ENCODE peak calls at places on chromosome 18, in four cellular contexts. One of them, this sample, is unnamed.

GRCh38 chr18:14919666-14920065 is 171.7 kb downstream of the ANKRD30B start:
- DNase-seq in AG09309: no peak
- DNase-seq in breast epithelium: no peak
- DNase-seq in cardiac muscle cell: no peak
- DNase-seq in this sample: no peak

GRCh38 chr18:70464343-70465114 is 175.7 kb downstream of the SOCS6 start:
- DNase-seq in cardiac muscle cell: peak; percentile 89
- DNase-seq in AG09309: peak; percentile 14
- DNase-seq in breast epithelium: no peak
- DNase-seq in this sample: no peak

GRCh38 chr18:10038268-10038667 is 124.5 kb downstream of the VAPA start:
- DNase-seq in cardiac muscle cell: no peak
- DNase-seq in breast epithelium: no peak
- DNase-seq in AG09309: no peak
- DNase-seq in this sample: no peak

GRCh38 chr18:6601241-6601640 is 128.3 kb upstream of the ARHGAP28 start:
- DNase-seq in cardiac muscle cell: no peak
- DNase-seq in AG09309: no peak
- DNase-seq in breast epithelium: no peak
- DNase-seq in this sample: no peak

GRCh38 chr18:68431922-68432198 is 283.0 kb downstream of the TMX3 start:
- DNase-seq in AG09309: no peak
- DNase-seq in breast epithelium: no peak
- DNase-seq in cardiac muscle cell: no peak
- DNase-seq in this sample: no peak

GRCh38 chr18:74457043-74457742 is at the start of gene DIPK1C:
- DNase-seq in cardiac muscle cell: peak; percentile 13
- DNase-seq in breast epithelium: no peak
- DNase-seq in AG09309: no peak
- DNase-seq in this sample: no peak

GRCh38 chr18:48754993-48755473 is 195.7 kb downstream of the SMAD7 start:
- DNase-seq in breast epithelium: no peak
- DNase-seq in AG09309: no peak
- DNase-seq in cardiac muscle cell: no peak
- DNase-seq in this sample: no peak

GRCh38 chr18:23703057-23703986 is 14.1 kb downstream of the LAMA3 start:
- DNase-seq in cardiac muscle cell: peak; percentile 27
- DNase-seq in AG09309: no peak
- DNase-seq in breast epithelium: no peak
- DNase-seq in this sample: peak; percentile 59

GRCh38 chr18:22283397-22283796 is 114.0 kb downstream of the GATA6 start:
- DNase-seq in cardiac muscle cell: no peak
- DNase-seq in AG09309: no peak
- DNase-seq in breast epithelium: no peak
- DNase-seq in this sample: no peak

GRCh38 chr18:60987963-60988362 is 345.3 kb upstream of the CDH20 start:
- DNase-seq in cardiac muscle cell: no peak
- DNase-seq in AG09309: no peak
- DNase-seq in breast epithelium: no peak
- DNase-seq in this sample: no peak

DNA sequence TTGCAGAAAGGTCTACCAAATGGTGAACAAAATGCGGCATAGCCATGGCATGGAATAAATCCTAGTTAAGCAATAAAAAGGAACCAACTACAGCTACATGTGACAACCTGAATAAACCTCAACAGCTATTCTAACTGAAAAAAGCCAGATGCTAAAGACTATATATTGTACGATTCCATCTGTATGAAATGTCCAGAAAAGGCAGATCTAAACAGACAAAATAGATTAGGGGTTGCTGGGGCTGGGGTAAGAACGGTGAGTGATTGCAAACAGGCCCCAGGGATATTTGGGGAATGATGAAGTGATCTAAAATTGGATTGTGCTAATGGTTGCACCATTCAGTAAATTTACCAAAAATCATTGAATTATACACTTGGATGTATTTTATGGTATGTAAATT is 2.8 kb downstream of the CCDC68 start:
- DNase-seq in cardiac muscle cell: no peak
- DNase-seq in AG09309: no peak
- DNase-seq in breast epithelium: no peak
- DNase-seq in this sample: no peak
- TF ChIP-seq CTCF in cardiac muscle cell: no peak
- TF ChIP-seq CTCF in AG09309: no peak
- TF ChIP-seq CTCF in breast epithelium: no peak
- TF ChIP-seq CTCF in this sample: no peak

DNA sequence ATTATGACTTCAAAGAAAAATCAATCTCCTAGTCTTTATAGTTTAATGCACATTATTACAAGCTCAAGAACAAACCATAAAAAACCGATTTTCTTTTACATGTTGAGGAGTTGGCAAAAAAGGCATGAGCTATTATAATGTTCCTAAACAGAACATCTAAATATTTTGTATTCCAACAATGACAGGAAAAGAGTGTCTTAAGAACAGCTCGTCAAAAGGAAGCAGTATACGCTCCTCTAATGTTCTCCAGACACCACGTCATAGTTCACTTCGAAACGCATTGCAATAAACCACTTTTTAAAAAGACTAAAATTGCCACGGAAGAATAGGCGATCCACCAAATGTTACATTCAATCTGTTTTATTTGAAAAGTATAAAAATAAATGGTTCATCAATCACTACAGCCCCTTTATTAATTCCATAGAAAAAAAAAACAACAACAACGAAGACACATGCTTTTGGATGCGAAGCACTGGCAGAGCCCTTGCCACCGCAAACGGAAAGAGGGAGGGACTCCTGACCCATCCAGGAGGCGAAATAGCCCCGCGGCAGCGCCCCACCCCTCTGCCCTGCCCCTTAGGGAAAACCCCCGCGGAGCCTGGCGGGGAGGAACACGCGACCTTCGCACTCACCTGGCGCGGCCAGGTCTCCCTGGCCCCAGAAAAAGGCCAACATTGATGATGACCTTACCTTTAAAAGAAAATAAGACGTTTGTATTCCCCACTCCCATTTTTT is 45.8 kb downstream of the MBP start:
- DNase-seq in cardiac muscle cell: no peak
- DNase-seq in breast epithelium: no peak
- DNase-seq in AG09309: no peak
- DNase-seq in this sample: no peak
- H3K4me3 ChIP-seq in cardiac muscle cell: peak overlapping the region; percentile 5
- H3K4me3 ChIP-seq in breast epithelium: peak overlapping the region; percentile 28
- H3K4me3 ChIP-seq in AG09309: peak overlapping the region; percentile 35
- H3K4me3 ChIP-seq in this sample: peak overlapping the region; percentile 34

GRCh38 chr18:28740575-28740974 is 563.6 kb upstream of the CDH2 start:
- DNase-seq in cardiac muscle cell: no peak
- DNase-seq in breast epithelium: no peak
- DNase-seq in AG09309: no peak
- DNase-seq in this sample: no peak

GRCh38 chr18:28735731-28736130 is 558.8 kb upstream of the CDH2 start:
- DNase-seq in breast epithelium: no peak
- DNase-seq in cardiac muscle cell: no peak
- DNase-seq in AG09309: peak; percentile 89
- DNase-seq in this sample: no peak

GRCh38 chr18:28736223-28736622 is 559.3 kb upstream of the CDH2 start:
- DNase-seq in AG09309: no peak
- DNase-seq in cardiac muscle cell: no peak
- DNase-seq in breast epithelium: no peak
- DNase-seq in this sample: no peak

DNA sequence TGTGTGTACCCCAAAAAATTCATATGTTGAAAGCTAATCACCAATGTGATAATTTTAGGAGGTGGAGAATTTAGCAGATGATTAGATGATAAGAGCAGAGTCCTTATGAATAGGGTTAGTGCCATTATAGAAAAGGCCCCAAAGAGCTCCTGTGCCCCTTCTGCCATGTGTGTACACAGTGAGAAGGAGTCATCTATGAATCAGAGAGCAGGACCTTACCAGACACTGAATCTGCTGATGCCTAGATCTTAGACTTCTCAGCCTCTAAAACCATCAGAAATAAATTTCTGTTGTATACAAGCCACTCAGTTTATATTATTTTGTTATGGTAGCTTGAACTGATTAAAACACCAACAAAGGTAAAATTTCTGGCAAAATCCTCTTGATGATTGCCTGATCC is 560.0 kb upstream of the CDH2 start:
- DNase-seq in cardiac muscle cell: no peak
- DNase-seq in AG09309: no peak
- DNase-seq in breast epithelium: no peak
- DNase-seq in this sample: no peak
- TF ChIP-seq CTCF in cardiac muscle cell: no peak
- TF ChIP-seq CTCF in AG09309: no peak
- TF ChIP-seq CTCF in breast epithelium: no peak
- TF ChIP-seq CTCF in this sample: no peak

GRCh38 chr18:79576686-79577351 is 102.8 kb upstream of the CTDP1 start:
- DNase-seq in cardiac muscle cell: no peak
- DNase-seq in breast epithelium: peak; percentile 52
- DNase-seq in AG09309: no peak
- DNase-seq in this sample: no peak

GRCh38 chr18:79575891-79576685 is 103.5 kb upstream of the CTDP1 start:
- DNase-seq in cardiac muscle cell: no peak
- DNase-seq in breast epithelium: peak; percentile 67
- DNase-seq in AG09309: no peak
- DNase-seq in this sample: peak; percentile 71

GRCh38 chr18:79572848-79573451 is 106.7 kb upstream of the CTDP1 start:
- DNase-seq in breast epithelium: peak; percentile 6
- DNase-seq in cardiac muscle cell: no peak
- DNase-seq in AG09309: no peak
- DNase-seq in this sample: no peak

GRCh38 chr18:79573921-79574491 is 105.6 kb upstream of the CTDP1 start:
- DNase-seq in cardiac muscle cell: no peak
- DNase-seq in AG09309: no peak
- DNase-seq in breast epithelium: peak; percentile 35
- DNase-seq in this sample: no peak

GRCh38 chr18:79574938-79575525 is 104.6 kb upstream of the CTDP1 start:
- DNase-seq in AG09309: no peak
- DNase-seq in breast epithelium: peak; percentile 24
- DNase-seq in cardiac muscle cell: no peak
- DNase-seq in this sample: no peak
- H3K4me3 ChIP-seq in AG09309: no peak overlapping the region
- H3K4me3 ChIP-seq in breast epithelium: no peak overlapping the region
- H3K4me3 ChIP-seq in cardiac muscle cell: no peak overlapping the region
- H3K4me3 ChIP-seq in this sample: no peak overlapping the region

GRCh38 chr18:1513519-1513918 is 608.8 kb downstream of the ADCYAP1 start:
- DNase-seq in AG09309: no peak
- DNase-seq in breast epithelium: no peak
- DNase-seq in cardiac muscle cell: no peak
- DNase-seq in this sample: no peak
- TF ChIP-seq CTCF in AG09309: no peak
- TF ChIP-seq CTCF in breast epithelium: no peak
- TF ChIP-seq CTCF in cardiac muscle cell: peak; percentile 18
- TF ChIP-seq CTCF in this sample: no peak

GRCh38 chr18:31499157-31499524 is 1.2 kb downstream of the DSG2 start:
- DNase-seq in cardiac muscle cell: no peak
- DNase-seq in breast epithelium: no peak
- DNase-seq in AG09309: no peak
- DNase-seq in this sample: no peak
- H3K4me3 ChIP-seq in cardiac muscle cell: peak overlapping the region; percentile 98
- H3K4me3 ChIP-seq in breast epithelium: peak overlapping the region; percentile 55
- H3K4me3 ChIP-seq in AG09309: no peak overlapping the region
- H3K4me3 ChIP-seq in this sample: no peak overlapping the region

GRCh38 chr18:59650266-59650820 is 46.9 kb downstream of the CCBE1 start:
- DNase-seq in breast epithelium: no peak
- DNase-seq in AG09309: no peak
- DNase-seq in cardiac muscle cell: no peak
- DNase-seq in this sample: no peak

GRCh38 chr18:59646946-59647307 is 50.3 kb downstream of the CCBE1 start:
- DNase-seq in breast epithelium: no peak
- DNase-seq in cardiac muscle cell: no peak
- DNase-seq in AG09309: no peak
- DNase-seq in this sample: no peak

GRCh38 chr18:59649575-59649974 is 47.6 kb downstream of the CCBE1 start:
- DNase-seq in cardiac muscle cell: no peak
- DNase-seq in AG09309: no peak
- DNase-seq in breast epithelium: no peak
- DNase-seq in this sample: no peak

GRCh38 chr18:59643740-59644139 is 53.5 kb downstream of the CCBE1 start:
- DNase-seq in cardiac muscle cell: no peak
- DNase-seq in AG09309: no peak
- DNase-seq in breast epithelium: no peak
- DNase-seq in this sample: no peak

GRCh38 chr18:59646228-59646945 is 50.8 kb downstream of the CCBE1 start:
- DNase-seq in breast epithelium: no peak
- DNase-seq in cardiac muscle cell: no peak
- DNase-seq in AG09309: no peak
- DNase-seq in this sample: no peak
- TF ChIP-seq CTCF in breast epithelium: no peak
- TF ChIP-seq CTCF in cardiac muscle cell: no peak
- TF ChIP-seq CTCF in AG09309: no peak
- TF ChIP-seq CTCF in this sample: peak; percentile 25

DNA sequence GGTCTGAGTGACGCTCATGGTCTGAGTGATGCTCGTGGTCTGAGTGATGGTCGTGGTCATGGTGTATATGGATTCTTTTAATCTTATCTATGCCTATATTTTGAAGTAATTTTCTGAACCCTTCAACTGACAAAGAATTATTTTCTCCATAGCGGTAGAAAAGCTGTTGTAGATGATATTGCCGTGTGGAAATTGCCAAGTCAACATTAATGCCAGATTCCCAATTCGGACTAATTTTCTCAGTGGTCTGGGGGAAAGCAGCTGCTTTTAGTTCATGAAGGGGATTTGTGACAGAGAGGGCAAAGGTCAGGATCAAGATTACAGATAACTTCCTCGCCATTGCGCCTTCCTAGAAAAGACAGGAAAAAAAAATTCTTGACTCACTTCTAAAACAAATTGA is 2.5 kb downstream of the SLC39A6 start:
- DNase-seq in cardiac muscle cell: no peak
- DNase-seq in breast epithelium: no peak
- DNase-seq in AG09309: no peak
- DNase-seq in this sample: no peak
- H3K4me3 ChIP-seq in cardiac muscle cell: no peak overlapping the region
- H3K4me3 ChIP-seq in breast epithelium: no peak overlapping the region
- H3K4me3 ChIP-seq in AG09309: no peak overlapping the region
- H3K4me3 ChIP-seq in this sample: no peak overlapping the region

GRCh38 chr18:25557006-25557405 is 205.0 kb upstream of the ZNF521 start:
- DNase-seq in AG09309: no peak
- DNase-seq in cardiac muscle cell: no peak
- DNase-seq in breast epithelium: no peak
- DNase-seq in this sample: no peak

GRCh38 chr18:25563346-25563745 is 211.4 kb upstream of the ZNF521 start:
- DNase-seq in cardiac muscle cell: no peak
- DNase-seq in AG09309: no peak
- DNase-seq in breast epithelium: no peak
- DNase-seq in this sample: no peak

GRCh38 chr18:25560369-25560768 is 208.4 kb upstream of the ZNF521 start:
- DNase-seq in breast epithelium: no peak
- DNase-seq in cardiac muscle cell: no peak
- DNase-seq in AG09309: no peak
- DNase-seq in this sample: no peak

GRCh38 chr18:25563816-25564370 is 211.9 kb upstream of the ZNF521 start:
- DNase-seq in AG09309: no peak
- DNase-seq in breast epithelium: no peak
- DNase-seq in cardiac muscle cell: no peak
- DNase-seq in this sample: no peak

DNA sequence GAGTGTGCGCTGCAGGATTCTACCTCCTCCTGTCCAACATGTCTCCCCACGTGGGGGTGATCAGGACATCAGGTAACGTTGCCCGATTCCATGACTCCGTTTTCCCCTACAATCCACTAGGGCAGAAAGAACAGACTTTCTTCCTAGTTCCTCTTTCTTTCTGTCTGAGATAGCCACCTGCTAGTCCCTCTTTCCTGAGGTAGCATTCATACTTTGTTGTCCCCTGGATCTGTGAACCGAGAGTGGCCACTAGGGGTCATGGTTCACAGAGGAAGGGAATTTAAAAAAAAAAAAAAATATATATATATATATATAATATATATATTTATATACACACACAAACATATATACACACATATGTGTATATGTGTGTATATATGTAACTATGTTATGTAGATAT is 210.0 kb upstream of the ZNF521 start:
- DNase-seq in cardiac muscle cell: peak; percentile 62
- DNase-seq in AG09309: no peak
- DNase-seq in breast epithelium: no peak
- DNase-seq in this sample: no peak
- TF ChIP-seq CTCF in cardiac muscle cell: peak; percentile 38
- TF ChIP-seq CTCF in AG09309: peak; percentile 53
- TF ChIP-seq CTCF in breast epithelium: no peak
- TF ChIP-seq CTCF in this sample: peak; percentile 55